ENCODE peak calls at places on chromosome 18, in seven cellular contexts. One of them, this sample, is unnamed.

GRCh38 chr18:65409266-65409665 is 341.5 kb upstream of the CDH7 start:
- DNase-seq in Karpas-422: no peak
- DNase-seq in AG04450: no peak
- DNase-seq in B cell: no peak
- DNase-seq in activated naive CD4-positive, alpha-beta T cell treated with anti-CD3 and anti-CD28 coated beads for 36 hours: no peak
- DNase-seq in head of caudate nucleus: no peak
- DNase-seq in effector memory CD4-positive, alpha-beta T cell: no peak
- DNase-seq in this sample: no peak

GRCh38 chr18:38047820-38048219 is 482.2 kb upstream of the CELF4 start:
- DNase-seq in Karpas-422: no peak
- DNase-seq in AG04450: no peak
- DNase-seq in B cell: no peak
- DNase-seq in activated naive CD4-positive, alpha-beta T cell treated with anti-CD3 and anti-CD28 coated beads for 36 hours: no peak
- DNase-seq in head of caudate nucleus: no peak
- DNase-seq in effector memory CD4-positive, alpha-beta T cell: no peak
- DNase-seq in this sample: no peak

GRCh38 chr18:47254341-47254939 is 3.0 kb upstream of the SKOR2 start:
- DNase-seq in Karpas-422: peak
- DNase-seq in AG04450: peak
- DNase-seq in B cell: no peak
- DNase-seq in activated naive CD4-positive, alpha-beta T cell treated with anti-CD3 and anti-CD28 coated beads for 36 hours: peak
- DNase-seq in head of caudate nucleus: peak
- DNase-seq in effector memory CD4-positive, alpha-beta T cell: no peak
- DNase-seq in this sample: no peak

GRCh38 chr18:33923980-33924379 is 300.7 kb downstream of the NOL4 start:
- DNase-seq in Karpas-422: no peak
- DNase-seq in AG04450: no peak
- DNase-seq in B cell: no peak
- DNase-seq in activated naive CD4-positive, alpha-beta T cell treated with anti-CD3 and anti-CD28 coated beads for 36 hours: no peak
- DNase-seq in head of caudate nucleus: no peak
- DNase-seq in effector memory CD4-positive, alpha-beta T cell: no peak
- DNase-seq in this sample: no peak

GRCh38 chr18:37403100-37403781 is 162.4 kb downstream of the CELF4 start:
- DNase-seq in Karpas-422: no peak
- DNase-seq in AG04450: peak
- DNase-seq in B cell: no peak
- DNase-seq in activated naive CD4-positive, alpha-beta T cell treated with anti-CD3 and anti-CD28 coated beads for 36 hours: no peak
- DNase-seq in head of caudate nucleus: no peak
- DNase-seq in effector memory CD4-positive, alpha-beta T cell: no peak
- DNase-seq in this sample: no peak

GRCh38 chr18:25005602-25006375 is 346.2 kb downstream of the ZNF521 start:
- DNase-seq in Karpas-422: no peak
- DNase-seq in AG04450: no peak
- DNase-seq in B cell: no peak
- DNase-seq in activated naive CD4-positive, alpha-beta T cell treated with anti-CD3 and anti-CD28 coated beads for 36 hours: no peak
- DNase-seq in head of caudate nucleus: no peak
- DNase-seq in effector memory CD4-positive, alpha-beta T cell: no peak
- DNase-seq in this sample: no peak

GRCh38 chr18:9403795-9404564 is 69.4 kb downstream of the TWSG1 start:
- DNase-seq in Karpas-422: peak
- DNase-seq in AG04450: no peak
- DNase-seq in B cell: no peak
- DNase-seq in activated naive CD4-positive, alpha-beta T cell treated with anti-CD3 and anti-CD28 coated beads for 36 hours: peak
- DNase-seq in head of caudate nucleus: no peak
- DNase-seq in effector memory CD4-positive, alpha-beta T cell: no peak
- DNase-seq in this sample: no peak

GRCh38 chr18:9814431-9814830 is 71.3 kb upstream of the TXNDC2 start:
- DNase-seq in Karpas-422: no peak
- DNase-seq in AG04450: peak
- DNase-seq in B cell: no peak
- DNase-seq in activated naive CD4-positive, alpha-beta T cell treated with anti-CD3 and anti-CD28 coated beads for 36 hours: no peak
- DNase-seq in head of caudate nucleus: no peak
- DNase-seq in effector memory CD4-positive, alpha-beta T cell: no peak
- DNase-seq in this sample: no peak

GRCh38 chr18:7902399-7902839 is 335.3 kb downstream of the PTPRM start:
- DNase-seq in Karpas-422: no peak
- DNase-seq in AG04450: peak
- DNase-seq in B cell: no peak
- DNase-seq in activated naive CD4-positive, alpha-beta T cell treated with anti-CD3 and anti-CD28 coated beads for 36 hours: no peak
- DNase-seq in head of caudate nucleus: no peak
- DNase-seq in effector memory CD4-positive, alpha-beta T cell: no peak
- DNase-seq in this sample: no peak

GRCh38 chr18:13492314-13492713 is 234.0 kb downstream of the FAM210A start:
- DNase-seq in Karpas-422: no peak
- DNase-seq in AG04450: no peak
- DNase-seq in B cell: no peak
- DNase-seq in activated naive CD4-positive, alpha-beta T cell treated with anti-CD3 and anti-CD28 coated beads for 36 hours: no peak
- DNase-seq in head of caudate nucleus: no peak
- DNase-seq in effector memory CD4-positive, alpha-beta T cell: no peak
- DNase-seq in this sample: no peak

GRCh38 chr18:50507120-50507590 is 52.7 kb upstream of the MAPK4 start:
- DNase-seq in Karpas-422: peak
- DNase-seq in AG04450: no peak
- DNase-seq in B cell: peak
- DNase-seq in activated naive CD4-positive, alpha-beta T cell treated with anti-CD3 and anti-CD28 coated beads for 36 hours: peak
- DNase-seq in head of caudate nucleus: peak
- DNase-seq in effector memory CD4-positive, alpha-beta T cell: no peak
- DNase-seq in this sample: no peak

This sample was measured in activated T-helper 9 cell treated with anti-CD3 and anti-CD28 coated beads, Interleukin-2, amount 50 U/mL, for 16 hours.